ENCODE peak calls at places on chromosomes 16 and 17, in ten cellular contexts. L, J, Z, B, O, K, S, V, T and N are unnamed samples.

GRCh38 chr16:70658921-70659320 is 12.6 kb downstream of the IL34 start:
- DNase-seq in B (no peak), K (no peak), V (no peak), J (no peak), S (no peak), L (no peak), Z (no peak), T (no peak), O (no peak), N (peak; percentile 35)

GRCh38 chr16:24088767-24089166 is 167.4 kb upstream of the CACNG3 start:
- DNase-seq in J (no peak), L (no peak), Z (no peak), K (no peak), T (no peak), B (no peak), V (no peak), O (no peak), S (no peak), N (no peak)

GRCh38 chr16:59385953-59386352 is 651.8 kb upstream of the GOT2 start:
- DNase-seq in Z (no peak), S (no peak), V (peak; percentile 94), O (no peak), T (no peak), K (no peak), B (no peak), J (no peak), L (no peak), N (no peak)

GRCh38 chr16:67271446-67271845 is 7.9 kb upstream of the PLEKHG4 start:
- DNase-seq in O (no peak), L (no peak), B (no peak), J (no peak), K (no peak), S (no peak), V (no peak), Z (no peak), T (no peak), N (no peak)

GRCh38 chr17:70169707-70170597 is 620 bp downstream of the KCNJ2 start:
- DNase-seq in T (no peak), L (no peak), S (no peak), J (no peak), Z (no peak), B (no peak), V (no peak), K (no peak), O (no peak), N (no peak)

GRCh38 chr16:85805442-85806045 is 6.0 kb downstream of the COX4I1 start:
- DNase-seq in B (no peak), K (no peak), O (no peak), T (no peak), J (no peak), V (no peak), L (no peak), Z (no peak), S (no peak), N (peak; percentile 46)

GRCh38 chr17:59838196-59838911 is 54.4 kb downstream of the TUBD1 start:
- DNase-seq in B (no peak), L (no peak), J (no peak), O (peak; percentile 81), S (no peak), Z (no peak), K (no peak), T (no peak), V (peak; percentile 43), N (no peak)

GRCh38 chr16:55470533-55471371 is 8.2 kb upstream of the MMP2 start:
- DNase-seq in V (peak; percentile 35), L (no peak), T (peak; percentile 76), J (no peak), S (peak; percentile 86), B (no peak), Z (no peak), O (no peak), K (peak; percentile 11), N (no peak)

GRCh38 chr16:2783581-2784375 is 3.6 kb downstream of the PRSS33 start:
- DNase-seq in B (no peak), T (no peak), K (no peak), S (no peak), J (no peak), L (no peak), Z (no peak), O (no peak), V (no peak), N (peak; percentile 48)

GRCh38 chr16:68116256-68116853 is 31.2 kb downstream of the NFATC3 start:
- DNase-seq in K (no peak), L (peak; percentile 29), J (no peak), V (peak; percentile 39), T (no peak), S (no peak), Z (no peak), O (peak; percentile 62), B (peak; percentile 60), N (no peak)

GRCh38 chr17:60699090-60699489 is 21.4 kb downstream of the BCAS3 start:
- DNase-seq in L (no peak), Z (no peak), S (no peak), K (no peak), J (no peak), V (no peak), T (no peak), B (no peak), O (no peak), N (no peak)

DNA sequence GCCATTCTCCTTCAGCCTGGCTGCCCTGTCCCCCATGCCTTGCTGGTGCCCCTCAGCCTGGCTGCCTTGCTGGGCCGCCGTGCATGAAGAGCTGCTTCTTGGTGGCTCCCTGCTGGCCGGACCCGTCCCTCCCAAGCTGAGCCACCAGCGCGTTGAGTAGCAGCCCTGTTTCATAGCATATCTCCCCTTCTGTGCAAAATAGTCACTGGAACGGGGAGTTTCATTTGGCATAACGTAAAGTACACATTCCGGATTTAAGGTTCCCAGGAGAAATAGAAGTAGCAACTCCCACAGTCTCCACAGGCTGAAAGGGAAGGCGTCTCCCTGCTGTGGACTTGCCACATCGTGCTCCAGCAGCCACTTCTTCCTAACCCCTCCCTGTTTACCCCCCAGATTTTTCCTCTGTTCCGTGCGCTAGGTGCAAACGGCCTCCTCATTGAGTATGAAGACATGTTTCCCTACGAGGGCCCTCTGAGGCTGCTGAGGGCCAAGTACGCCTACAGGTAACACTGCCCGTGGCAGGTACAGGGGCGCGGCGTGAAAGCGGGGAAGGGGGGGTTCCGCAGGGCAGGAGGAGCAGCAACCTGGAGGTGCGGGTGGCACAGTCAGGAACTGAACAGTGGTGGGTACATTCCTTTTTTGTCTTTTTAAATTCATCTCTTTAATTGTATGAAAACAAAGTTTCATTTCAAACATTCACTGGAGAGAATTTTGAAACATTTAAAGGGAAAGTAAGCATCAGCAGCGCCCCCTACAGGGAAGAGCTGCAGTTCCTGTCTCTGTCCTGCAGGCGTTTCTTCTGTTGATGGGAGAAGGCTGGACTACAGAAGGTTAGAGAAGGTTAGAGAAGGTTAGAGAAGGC is 5.8 kb upstream of the OGFOD3 start:
- DNase-seq in B (peak; percentile 81), K (peak; percentile 48), S (no peak), Z (no peak), V (peak; percentile 38), O (peak; percentile 74), T (peak; percentile 80), J (no peak), L (no peak), N (no peak)
- TF ChIP-seq CTCF in B (peak; percentile 100), K (peak; percentile 60), S (peak; percentile 76), Z (peak; percentile 56), V (peak; percentile 86), O (peak; percentile 69), T (peak; percentile 80), J (peak; percentile 74), L (peak; percentile 40), N (peak; percentile 66)

GRCh38 chr17:71470062-71470461 is 650.8 kb upstream of the SOX9 start:
- DNase-seq in T (no peak), B (no peak), O (no peak), Z (no peak), S (no peak), J (no peak), L (no peak), V (no peak), K (no peak), N (no peak)

GRCh38 chr17:71472809-71473789 is 647.7 kb upstream of the SOX9 start:
- DNase-seq in O (peak; percentile 69), B (peak; percentile 74), Z (peak; percentile 6), L (peak; percentile 72), J (no peak), K (peak; percentile 57), S (peak; percentile 45), T (no peak), V (peak; percentile 43), N (no peak)

GRCh38 chr17:71464241-71464640 is 656.6 kb upstream of the SOX9 start:
- DNase-seq in V (no peak), Z (no peak), S (no peak), B (no peak), K (no peak), T (no peak), J (no peak), O (no peak), L (no peak), N (no peak)

GRCh38 chr17:71467719-71468118 is 653.1 kb upstream of the SOX9 start:
- DNase-seq in K (peak; percentile 52), J (no peak), O (no peak), Z (no peak), V (no peak), B (no peak), T (no peak), L (no peak), S (no peak), N (no peak)
- TF ChIP-seq CTCF in K (no peak), J (no peak), O (no peak), Z (no peak), V (no peak), B (no peak), T (no peak), L (no peak), S (no peak), N (no peak)

DNA sequence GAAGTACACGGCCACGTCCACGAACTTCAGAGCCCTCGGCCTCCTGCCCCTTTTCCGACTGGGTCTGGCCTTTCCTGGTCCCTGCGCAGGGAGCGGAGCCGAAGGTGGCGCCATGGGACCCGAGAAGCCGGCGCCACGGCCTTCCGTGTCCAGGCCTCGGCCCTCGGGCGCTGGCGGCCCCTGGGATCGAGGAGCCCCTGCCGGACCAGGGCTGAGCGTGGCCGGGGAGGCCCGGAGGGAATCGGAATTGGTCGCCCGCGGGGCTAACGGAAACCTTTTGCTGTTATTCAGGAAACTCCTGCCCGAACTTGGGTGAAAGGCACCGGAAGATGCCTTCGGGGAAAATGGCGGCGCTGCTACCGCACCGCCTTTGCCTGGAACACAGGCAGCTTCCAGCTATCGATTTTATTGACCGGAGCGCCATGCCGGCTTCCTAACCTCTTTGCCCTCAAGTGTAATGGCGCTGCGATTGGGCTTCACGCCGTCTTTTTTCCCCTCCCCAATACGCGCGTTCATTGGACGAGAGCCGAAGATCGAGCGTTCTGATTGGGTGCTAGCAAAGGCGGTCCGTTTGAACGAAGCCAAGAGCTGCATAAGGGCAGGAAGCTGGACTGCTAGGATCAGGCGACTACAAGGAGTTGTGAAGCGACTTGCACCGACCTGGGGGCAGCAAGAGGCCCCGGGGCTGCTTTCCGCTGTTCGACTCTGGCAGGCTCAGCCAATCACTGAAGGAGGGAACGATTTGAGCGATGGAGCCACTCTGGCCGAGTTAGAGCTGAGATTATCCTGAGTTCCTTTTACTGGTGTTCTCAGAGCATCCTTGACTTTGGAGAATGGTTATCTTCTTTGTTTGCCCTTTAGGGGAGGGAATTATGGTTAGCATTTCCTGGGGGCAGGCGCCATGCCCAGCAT is at the start of gene ZNF689:
- DNase-seq in B (peak; percentile 98), Z (peak; percentile 96), K (peak; percentile 97), V (peak; percentile 95), O (peak; percentile 99), S (peak; percentile 88), T (peak; percentile 97), L (peak; percentile 99), J (peak; percentile 87), N (peak; percentile 92)
- TF ChIP-seq CTCF in B (no peak), Z (no peak), K (no peak), V (no peak), O (no peak), S (no peak), T (no peak), L (no peak), J (no peak), N (no peak)

GRCh38 chr17:2090804-2091534 is 36.1 kb downstream of the HIC1 start:
- DNase-seq in O (peak; percentile 41), K (no peak), S (peak; percentile 34), Z (peak; percentile 77), J (no peak), V (peak; percentile 94), B (no peak), T (peak; percentile 78), L (peak; percentile 71), N (no peak)
- TF ChIP-seq CTCF in O (no peak), K (no peak), S (no peak), Z (peak; percentile 56), J (no peak), V (peak; percentile 68), B (no peak), T (peak; percentile 20), L (no peak), N (peak; percentile 37)